ENCODE peak calls at places on chromosomes 12 and 14, in seven cellular contexts. V, H, C, B, U, S and Q are unnamed samples.

GRCh38 chr12:5461966-5462365 is 30.1 kb downstream of the NTF3 start:
- DNase-seq in V (no peak), H (no peak), C (no peak), B (no peak), U (no peak), S (no peak), Q (no peak)

GRCh38 chr12:12585115-12585862 is 22.6 kb upstream of the DUSP16 start:
- DNase-seq in V (peak; percentile 6), H (no peak), C (no peak), B (peak; percentile 24), U (no peak), S (no peak), Q (peak; percentile 47)

GRCh38 chr12:108580531-108580930 is 17.4 kb downstream of the TMEM119 start:
- DNase-seq in V (peak; percentile 56), H (no peak), C (no peak), B (no peak), U (no peak), S (no peak), Q (no peak)

GRCh38 chr14:31945074-31945613 is 132.0 kb upstream of the ARHGAP5 start:
- DNase-seq in V (no peak), H (no peak), C (no peak), B (no peak), U (peak; percentile 48), S (peak; percentile 58), Q (peak; percentile 40)

GRCh38 chr14:35682802-35683201 is 126.3 kb downstream of the RALGAPA1 start:
- DNase-seq in V (no peak), H (no peak), C (no peak), B (peak; percentile 33), U (no peak), S (no peak), Q (no peak)

GRCh38 chr12:92915365-92915764 is 13.7 kb downstream of the EEA1 start:
- DNase-seq in V (no peak), H (no peak), C (no peak), B (no peak), U (no peak), S (no peak), Q (no peak)

GRCh38 chr12:131592972-131593371 is 117.9 kb upstream of the SFSWAP start:
- DNase-seq in V (no peak), H (no peak), C (no peak), B (no peak), U (no peak), S (no peak), Q (no peak)

GRCh38 chr14:74213907-74214803 is 25.1 kb upstream of the VSX2 start:
- DNase-seq in V (no peak), H (peak; percentile 56), C (no peak), B (no peak), U (no peak), S (no peak), Q (no peak)

GRCh38 chr14:30550335-30550734 is 8.6 kb upstream of the G2E3 start:
- DNase-seq in V (peak; percentile 21), H (no peak), C (no peak), B (peak; percentile 83), U (no peak), S (no peak), Q (peak; percentile 49)

GRCh38 chr12:94147377-94147990 is 893 bp upstream of the PLXNC1 start:
- DNase-seq in V (no peak), H (no peak), C (no peak), B (no peak), U (no peak), S (peak; percentile 42), Q (no peak)

GRCh38 chr12:19129486-19130223 is at the start of gene PLEKHA5:
- DNase-seq in V (peak; percentile 66), H (peak; percentile 91), C (peak; percentile 52), B (peak; percentile 72), U (peak; percentile 80), S (no peak), Q (peak; percentile 67)

GRCh38 chr14:55448146-55448614 is 7.8 kb upstream of the TBPL2 start:
- DNase-seq in V (peak; percentile 98), H (no peak), C (no peak), B (peak; percentile 97), U (peak; percentile 43), S (no peak), Q (peak; percentile 98)

GRCh38 chr14:59771577-59771976 is 99.0 kb downstream of the RTN1 start:
- DNase-seq in V (peak; percentile 58), H (no peak), C (no peak), B (peak; percentile 87), U (no peak), S (no peak), Q (peak; percentile 9)

GRCh38 chr12:54047160-54047963 is 6.3 kb upstream of the HOXC4 start:
- DNase-seq in V (no peak), H (peak; percentile 63), C (no peak), B (no peak), U (no peak), S (no peak), Q (no peak)
- H3K4me3 ChIP-seq in V (peak overlapping the region; percentile 28), H (no peak overlapping the region), C (peak overlapping the region; percentile 35), B (no peak overlapping the region), U (no peak overlapping the region), S (no peak overlapping the region), Q (no peak overlapping the region)

GRCh38 chr14:104563742-104564615 is 15.6 kb upstream of the C14orf180 start:
- DNase-seq in V (peak; percentile 43), H (peak; percentile 89), C (peak; percentile 34), B (peak; percentile 32), U (peak; percentile 96), S (peak; percentile 38), Q (peak; percentile 31)
- TF ChIP-seq CTCF in V (peak; percentile 65), H (peak; percentile 90), C (peak; percentile 88), B (peak; percentile 57), U (peak; percentile 93), S (peak; percentile 75), Q (peak; percentile 67)

DNA sequence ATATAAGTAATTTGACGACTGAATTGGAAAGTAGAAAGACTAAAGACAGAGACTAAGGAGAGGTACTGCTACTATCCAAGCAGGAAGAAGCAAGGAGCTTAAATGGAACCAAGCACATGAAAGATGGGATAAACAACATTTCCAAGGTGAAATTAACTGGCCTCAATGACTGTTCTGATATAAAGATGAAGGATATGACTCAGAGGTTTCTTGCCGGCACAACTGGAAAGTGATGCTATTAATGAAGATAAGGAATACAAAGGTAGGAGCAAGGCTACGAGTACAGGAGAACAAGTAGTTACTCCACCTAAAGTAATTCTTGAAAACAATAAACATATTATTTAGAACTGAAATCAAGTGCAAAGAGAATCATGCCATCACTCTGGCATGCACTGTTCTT is 6.4 kb downstream of the SNX6 start:
- DNase-seq in V (no peak), H (no peak), C (no peak), B (peak; percentile 36), U (no peak), S (no peak), Q (no peak)
- H3K4me3 ChIP-seq in V (no peak overlapping the region), H (no peak overlapping the region), C (no peak overlapping the region), B (no peak overlapping the region), U (no peak overlapping the region), S (no peak overlapping the region), Q (no peak overlapping the region)

GRCh38 chr14:94689218-94689984 is 77.2 kb downstream of the SERPINA3 start:
- DNase-seq in V (peak; percentile 33), H (peak; percentile 86), C (peak; percentile 27), B (peak; percentile 31), U (peak; percentile 80), S (peak; percentile 33), Q (peak; percentile 14)
- TF ChIP-seq CTCF in V (no peak), H (peak; percentile 94), C (peak; percentile 98), B (peak; percentile 95), U (peak; percentile 95), S (peak; percentile 88), Q (peak; percentile 63)

DNA sequence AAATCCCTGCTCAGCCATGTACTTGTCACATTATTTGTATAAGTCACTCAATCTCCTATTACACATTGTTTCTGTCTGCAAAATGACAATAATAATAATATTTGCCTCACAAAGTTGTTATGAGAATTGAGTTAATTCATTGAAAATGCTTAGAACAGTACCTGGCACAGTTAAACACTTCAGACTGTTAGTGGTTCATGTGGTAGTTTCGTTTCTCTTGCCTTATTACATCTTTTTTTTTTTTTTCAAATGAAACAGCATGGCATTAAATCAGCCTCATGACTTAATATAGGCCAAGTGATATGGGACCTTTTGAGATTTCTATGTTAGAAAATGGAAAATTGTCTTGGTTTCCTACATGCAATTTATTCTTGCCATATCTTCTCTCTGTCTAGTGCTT is 71.0 kb upstream of the CRY1 start:
- DNase-seq in V (no peak), H (no peak), C (no peak), B (no peak), U (no peak), S (no peak), Q (no peak)
- H3K4me3 ChIP-seq in V (no peak overlapping the region), H (no peak overlapping the region), C (no peak overlapping the region), B (no peak overlapping the region), U (no peak overlapping the region), S (no peak overlapping the region), Q (no peak overlapping the region)

GRCh38 chr14:22658951-22659350 is 14.8 kb upstream of the OR6J1 start:
- DNase-seq in V (no peak), H (no peak), C (no peak), B (no peak), U (no peak), S (no peak), Q (no peak)

GRCh38 chr14:22660654-22661053 is 16.5 kb upstream of the OR6J1 start:
- DNase-seq in V (no peak), H (no peak), C (no peak), B (no peak), U (no peak), S (no peak), Q (no peak)

GRCh38 chr14:22656945-22657711 is 13.0 kb upstream of the OR6J1 start:
- DNase-seq in V (peak; percentile 69), H (peak; percentile 40), C (no peak), B (peak; percentile 59), U (no peak), S (no peak), Q (no peak)

GRCh38 chr14:22656226-22656625 is 12.1 kb upstream of the OR6J1 start:
- DNase-seq in V (no peak), H (no peak), C (no peak), B (no peak), U (no peak), S (no peak), Q (no peak)

DNA sequence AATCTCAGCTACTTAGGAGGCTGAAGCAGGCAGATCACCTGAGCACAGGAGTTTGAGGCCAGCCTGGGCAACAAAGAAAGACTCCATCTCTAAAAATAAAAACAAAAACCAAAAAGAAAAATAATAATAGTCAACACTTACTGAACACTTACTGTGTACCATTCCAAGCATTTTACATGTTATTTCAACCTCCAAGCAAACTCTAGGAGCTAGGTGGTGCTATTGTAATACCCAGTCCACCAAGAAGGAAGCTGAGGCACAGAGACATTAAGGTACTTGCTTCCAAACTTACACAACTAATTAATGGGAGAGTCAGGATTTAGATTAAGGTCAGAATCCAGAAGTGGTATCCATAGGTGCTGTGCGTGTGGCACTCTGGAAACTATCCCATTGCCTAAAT is 13.7 kb upstream of the OR6J1 start:
- DNase-seq in V (peak; percentile 71), H (peak; percentile 17), C (no peak), B (peak; percentile 62), U (no peak), S (peak; percentile 49), Q (peak; percentile 65)
- TF ChIP-seq CTCF in V (peak; percentile 77), H (peak; percentile 37), C (no peak), B (peak; percentile 63), U (peak; percentile 45), S (peak; percentile 78), Q (peak; percentile 53)